ENCODE peak calls at places on chromosomes 2 and 18, in nine cellular contexts. A is AG10803, B is endodermal cell, N is spleen, S is tibial artery, Y is Panc1, J is cardiac fibroblast, O is IMR-90, E is kidney epithelial cell. P is an unnamed sample.

GRCh38 chr2:217691920-217692666 is 310.7 kb downstream of the TNS1 start:
- DNase-seq in A (peak; percentile 91), B (peak; percentile 58), N (no peak), S (peak; percentile 91), Y (no peak), J (peak; percentile 14), O (peak; percentile 46), E (no peak), P (peak; percentile 97)

GRCh38 chr2:17300141-17300540 is 218.1 kb downstream of the RAD51AP2 start:
- DNase-seq in A (peak; percentile 64), B (no peak), N (no peak), S (no peak), Y (no peak), J (peak; percentile 81), O (peak; percentile 80), E (peak; percentile 62), P (peak; percentile 50)

GRCh38 chr2:113283704-113284284 is 5.1 kb upstream of the PAX8 start:
- DNase-seq in A (peak; percentile 94), B (no peak), N (peak; percentile 83), S (peak; percentile 90), Y (peak; percentile 15), J (peak; percentile 91), O (peak; percentile 92), E (peak; percentile 96), P (peak; percentile 87)

GRCh38 chr2:241062342-241063092 is 39.6 kb downstream of the MTERF4 start:
- DNase-seq in A (no peak), B (no peak), N (no peak), S (no peak), Y (no peak), J (no peak), O (no peak), E (no peak), P (no peak)

GRCh38 chr2:120552800-120553471 is 182.7 kb upstream of the GLI2 start:
- DNase-seq in A (peak; percentile 71), B (peak; percentile 98), N (peak; percentile 87), S (peak; percentile 93), Y (peak; percentile 7), J (peak; percentile 71), O (peak; percentile 23), E (no peak), P (peak; percentile 44)

GRCh38 chr2:62934501-62934900 is 116.1 kb upstream of the OTX1 start:
- DNase-seq in A (peak; percentile 10), B (no peak), N (no peak), S (no peak), Y (no peak), J (peak; percentile 86), O (no peak), E (no peak), P (peak; percentile 28)

GRCh38 chr2:121142452-121142851 is 142.6 kb downstream of the TFCP2L1 start:
- DNase-seq in A (no peak), B (no peak), N (no peak), S (no peak), Y (no peak), J (no peak), O (no peak), E (no peak), P (no peak)

GRCh38 chr2:152465541-152465940 is 130.6 kb downstream of the FMNL2 start:
- DNase-seq in A (no peak), B (no peak), N (no peak), S (no peak), Y (no peak), J (no peak), O (peak; percentile 17), E (no peak), P (no peak)

GRCh38 chr2:200665626-200666453 is 80.0 kb downstream of the AOX1 start:
- DNase-seq in A (no peak), B (no peak), N (no peak), S (no peak), Y (no peak), J (no peak), O (no peak), E (no peak), P (no peak)

GRCh38 chr2:79090678-79091077 is 2.9 kb upstream of the REG1B start:
- DNase-seq in A (no peak), B (no peak), N (no peak), S (no peak), Y (no peak), J (no peak), O (no peak), E (no peak), P (no peak)

GRCh38 chr2:179031731-179032408 is 18.1 kb downstream of the CCDC141 start:
- DNase-seq in A (peak; percentile 53), B (no peak), N (no peak), S (no peak), Y (no peak), J (peak; percentile 6), O (peak; percentile 1), E (no peak), P (peak; percentile 27)

GRCh38 chr2:229780856-229781773 is 66.8 kb upstream of the DNER start:
- DNase-seq in A (peak; percentile 46), B (peak; percentile 68), N (no peak), S (no peak), Y (peak; percentile 55), J (peak; percentile 68), O (peak; percentile 77), E (no peak), P (peak; percentile 72)

GRCh38 chr2:20465716-20466391 is 19.0 kb downstream of the RHOB start:
- DNase-seq in A (no peak), B (no peak), N (peak; percentile 23), S (peak; percentile 40), Y (no peak), J (no peak), O (no peak), E (no peak), P (no peak)

GRCh38 chr2:238505119-238505891 is 78.6 kb downstream of the ASB1 start:
- DNase-seq in A (no peak), B (no peak), N (peak; percentile 56), S (peak; percentile 51), Y (no peak), J (peak; percentile 46), O (peak; percentile 30), E (no peak), P (no peak)

DNA sequence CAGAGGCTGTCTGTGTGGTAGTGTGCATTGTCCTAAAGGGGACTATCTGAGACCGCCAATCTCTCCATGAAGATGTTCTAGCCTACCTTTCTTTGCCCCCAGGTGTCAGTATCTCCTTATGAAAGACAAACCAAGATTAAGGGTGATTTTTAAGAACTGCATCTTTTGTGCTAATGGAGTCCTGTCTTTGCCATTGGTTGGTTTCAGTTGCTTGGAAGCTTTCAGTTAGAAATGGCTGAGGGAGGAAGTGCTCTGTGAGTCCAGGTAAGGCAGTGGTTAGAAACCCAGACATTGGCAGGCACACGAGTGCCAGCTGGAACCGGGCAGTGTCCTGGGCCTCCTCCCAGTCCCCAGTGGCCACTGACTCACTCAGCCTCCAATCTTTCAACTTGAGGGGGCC is 111.3 kb downstream of the DOCK10 start:
- DNase-seq in A (no peak), B (no peak), N (no peak), S (no peak), Y (no peak), J (peak; percentile 35), O (no peak), E (no peak), P (no peak)
- TF ChIP-seq CTCF in A (no peak), B (peak; percentile 66), N (peak; percentile 15), S (no peak), Y (no peak), J (no peak), O (no peak), E (no peak), P (no peak)

GRCh38 chr2:44948565-44949328 is 7.2 kb downstream of the SIX3 start:
- DNase-seq in A (no peak), B (peak; percentile 56), N (peak; percentile 62), S (no peak), Y (no peak), J (no peak), O (no peak), E (no peak), P (no peak)
- H3K4me3 ChIP-seq in A (no peak overlapping the region), B (peak overlapping the region; percentile 53), N (no peak overlapping the region), S (no peak overlapping the region), Y (no peak overlapping the region), J (no peak overlapping the region), O (no peak overlapping the region), E (no peak overlapping the region), P (no peak overlapping the region)

GRCh38 chr2:10393648-10393982 is 54.5 kb downstream of the ODC1 start:
- DNase-seq in A (no peak), B (no peak), N (no peak), S (no peak), Y (no peak), J (no peak), O (no peak), E (no peak), P (no peak)

GRCh38 chr2:10392548-10392947 is 55.6 kb downstream of the ODC1 start:
- DNase-seq in A (no peak), B (no peak), N (no peak), S (no peak), Y (no peak), J (no peak), O (no peak), E (no peak), P (no peak)

GRCh38 chr2:10392951-10393647 is 55.0 kb downstream of the ODC1 start:
- DNase-seq in A (no peak), B (peak; percentile 81), N (no peak), S (no peak), Y (no peak), J (no peak), O (no peak), E (no peak), P (no peak)

GRCh38 chr2:10390369-10390801 is 57.7 kb downstream of the ODC1 start:
- DNase-seq in A (peak; percentile 60), B (no peak), N (no peak), S (no peak), Y (no peak), J (peak; percentile 62), O (peak; percentile 42), E (no peak), P (peak; percentile 38)

GRCh38 chr2:10392100-10392499 is 56.0 kb downstream of the ODC1 start:
- DNase-seq in A (no peak), B (no peak), N (no peak), S (no peak), Y (no peak), J (no peak), O (no peak), E (no peak), P (no peak)
- TF ChIP-seq CTCF in A (no peak), B (no peak), N (no peak), S (no peak), Y (no peak), J (no peak), O (no peak), E (no peak), P (no peak)

GRCh38 chr18:7901657-7902056 is 334.5 kb downstream of the PTPRM start:
- DNase-seq in A (no peak), B (no peak), N (no peak), S (no peak), Y (no peak), J (no peak), O (peak; percentile 29), E (no peak), P (no peak)

GRCh38 chr18:7898181-7898580 is 331.1 kb downstream of the PTPRM start:
- DNase-seq in A (no peak), B (no peak), N (no peak), S (no peak), Y (no peak), J (no peak), O (no peak), E (no peak), P (no peak)

GRCh38 chr18:7896164-7896563 is 329.0 kb downstream of the PTPRM start:
- DNase-seq in A (no peak), B (no peak), N (no peak), S (no peak), Y (no peak), J (no peak), O (no peak), E (no peak), P (no peak)

GRCh38 chr18:7897119-7897518 is 330.0 kb downstream of the PTPRM start:
- DNase-seq in A (peak; percentile 52), B (no peak), N (no peak), S (peak; percentile 68), Y (no peak), J (peak; percentile 32), O (no peak), E (no peak), P (peak; percentile 71)

GRCh38 chr18:7899078-7899477 is 332.0 kb downstream of the PTPRM start:
- DNase-seq in A (no peak), B (no peak), N (no peak), S (no peak), Y (no peak), J (no peak), O (no peak), E (no peak), P (no peak)
- H3K4me3 ChIP-seq in A (no peak overlapping the region), B (no peak overlapping the region), N (no peak overlapping the region), S (no peak overlapping the region), Y (no peak overlapping the region), J (no peak overlapping the region), O (no peak overlapping the region), E (no peak overlapping the region), P (no peak overlapping the region)